ENCODE peak calls at places on chromosome 17, in nine cellular contexts. One of them, this sample, is unnamed.
A peak's percentile ranks its signal among the peaks of the same experiment; 100 is the strongest.

GRCh38 chr17:63137163-63137562 is 171.1 kb downstream of the TANC2 start:
- DNase-seq in progenitor cell of endocrine pancreas: no peak
- DNase-seq in breast epithelium: no peak
- DNase-seq in Peyer's patch: no peak
- DNase-seq in prostate gland: no peak
- DNase-seq in epithelial cell of esophagus: no peak
- DNase-seq in mucosa of descending colon: no peak
- DNase-seq in left lung: no peak
- DNase-seq in HL-60: no peak
- DNase-seq in this sample: no peak

GRCh38 chr17:80393961-80394360 is 21.0 kb upstream of the ENDOV start:
- DNase-seq in prostate gland: no peak
- DNase-seq in breast epithelium: no peak
- DNase-seq in mucosa of descending colon: no peak
- DNase-seq in epithelial cell of esophagus: no peak
- DNase-seq in HL-60: no peak
- DNase-seq in Peyer's patch: no peak
- DNase-seq in progenitor cell of endocrine pancreas: no peak
- DNase-seq in left lung: no peak
- DNase-seq in this sample: no peak

GRCh38 chr17:27647755-27648154 is 16.8 kb downstream of the LGALS9 start:
- DNase-seq in progenitor cell of endocrine pancreas: no peak
- DNase-seq in left lung: no peak
- DNase-seq in breast epithelium: no peak
- DNase-seq in HL-60: no peak
- DNase-seq in Peyer's patch: no peak
- DNase-seq in prostate gland: no peak
- DNase-seq in epithelial cell of esophagus: no peak
- DNase-seq in mucosa of descending colon: peak; percentile 88
- DNase-seq in this sample: peak; percentile 45

GRCh38 chr17:17809527-17810373 is 27.0 kb downstream of the SREBF1 start:
- DNase-seq in left lung: no peak
- DNase-seq in prostate gland: peak; percentile 55
- DNase-seq in progenitor cell of endocrine pancreas: no peak
- DNase-seq in breast epithelium: peak; percentile 76
- DNase-seq in Peyer's patch: no peak
- DNase-seq in epithelial cell of esophagus: peak; percentile 57
- DNase-seq in HL-60: no peak
- DNase-seq in mucosa of descending colon: no peak
- DNase-seq in this sample: peak; percentile 84

GRCh38 chr17:75111777-75112176 is 2.0 kb downstream of the ARMC7 start:
- DNase-seq in prostate gland: no peak
- DNase-seq in breast epithelium: no peak
- DNase-seq in HL-60: peak; percentile 40
- DNase-seq in Peyer's patch: no peak
- DNase-seq in mucosa of descending colon: no peak
- DNase-seq in epithelial cell of esophagus: no peak
- DNase-seq in progenitor cell of endocrine pancreas: no peak
- DNase-seq in left lung: no peak
- DNase-seq in this sample: no peak

GRCh38 chr17:50056217-50056960 is 479 bp downstream of the ITGA3 start:
- DNase-seq in mucosa of descending colon: peak; percentile 75
- DNase-seq in HL-60: peak; percentile 26
- DNase-seq in prostate gland: peak; percentile 74
- DNase-seq in breast epithelium: peak; percentile 79
- DNase-seq in left lung: no peak
- DNase-seq in Peyer's patch: peak; percentile 46
- DNase-seq in epithelial cell of esophagus: peak; percentile 76
- DNase-seq in progenitor cell of endocrine pancreas: peak; percentile 71
- DNase-seq in this sample: peak; percentile 85

GRCh38 chr17:67469208-67469980 is 92.3 kb downstream of the PITPNC1 start:
- DNase-seq in prostate gland: peak; percentile 7
- DNase-seq in HL-60: peak; percentile 70
- DNase-seq in epithelial cell of esophagus: peak; percentile 31
- DNase-seq in progenitor cell of endocrine pancreas: no peak
- DNase-seq in mucosa of descending colon: no peak
- DNase-seq in Peyer's patch: peak; percentile 49
- DNase-seq in left lung: no peak
- DNase-seq in breast epithelium: no peak
- DNase-seq in this sample: peak; percentile 57

GRCh38 chr17:2227025-2227699 is 76.4 kb downstream of the SMG6 start:
- DNase-seq in HL-60: no peak
- DNase-seq in Peyer's patch: no peak
- DNase-seq in mucosa of descending colon: no peak
- DNase-seq in left lung: no peak
- DNase-seq in prostate gland: no peak
- DNase-seq in progenitor cell of endocrine pancreas: no peak
- DNase-seq in breast epithelium: no peak
- DNase-seq in epithelial cell of esophagus: peak; percentile 85
- DNase-seq in this sample: no peak

GRCh38 chr17:5694507-5694906 is 110.2 kb upstream of the NLRP1 start:
- DNase-seq in breast epithelium: no peak
- DNase-seq in prostate gland: no peak
- DNase-seq in epithelial cell of esophagus: no peak
- DNase-seq in Peyer's patch: no peak
- DNase-seq in progenitor cell of endocrine pancreas: no peak
- DNase-seq in HL-60: no peak
- DNase-seq in left lung: no peak
- DNase-seq in mucosa of descending colon: no peak
- DNase-seq in this sample: peak; percentile 80

GRCh38 chr17:1110844-1111598 is 68.8 kb downstream of the ABR start:
- DNase-seq in progenitor cell of endocrine pancreas: no peak
- DNase-seq in Peyer's patch: no peak
- DNase-seq in breast epithelium: no peak
- DNase-seq in left lung: peak; percentile 86
- DNase-seq in prostate gland: no peak
- DNase-seq in epithelial cell of esophagus: peak; percentile 77
- DNase-seq in mucosa of descending colon: peak; percentile 75
- DNase-seq in HL-60: peak; percentile 59
- DNase-seq in this sample: no peak

GRCh38 chr17:59513934-59514841 is 51.2 kb upstream of the DHX40 start:
- DNase-seq in HL-60: peak; percentile 95
- DNase-seq in prostate gland: peak; percentile 63
- DNase-seq in progenitor cell of endocrine pancreas: no peak
- DNase-seq in breast epithelium: peak; percentile 55
- DNase-seq in left lung: peak; percentile 93
- DNase-seq in Peyer's patch: peak; percentile 50
- DNase-seq in mucosa of descending colon: peak; percentile 86
- DNase-seq in epithelial cell of esophagus: peak; percentile 82
- DNase-seq in this sample: peak; percentile 29

GRCh38 chr17:68368387-68368786 is 77.1 kb downstream of the ARSG start:
- DNase-seq in mucosa of descending colon: no peak
- DNase-seq in breast epithelium: no peak
- DNase-seq in left lung: no peak
- DNase-seq in Peyer's patch: no peak
- DNase-seq in epithelial cell of esophagus: no peak
- DNase-seq in progenitor cell of endocrine pancreas: no peak
- DNase-seq in prostate gland: no peak
- DNase-seq in HL-60: no peak
- DNase-seq in this sample: no peak

GRCh38 chr17:60065136-60065535 is 13.6 kb downstream of the HEATR6 start:
- DNase-seq in prostate gland: no peak
- DNase-seq in left lung: no peak
- DNase-seq in mucosa of descending colon: no peak
- DNase-seq in Peyer's patch: no peak
- DNase-seq in HL-60: no peak
- DNase-seq in breast epithelium: no peak
- DNase-seq in epithelial cell of esophagus: peak; percentile 30
- DNase-seq in progenitor cell of endocrine pancreas: no peak
- DNase-seq in this sample: no peak

GRCh38 chr17:50765454-50766221 is 1.7 kb downstream of the ANKRD40CL start:
- DNase-seq in epithelial cell of esophagus: no peak
- DNase-seq in HL-60: peak; percentile 75
- DNase-seq in breast epithelium: no peak
- DNase-seq in mucosa of descending colon: peak; percentile 81
- DNase-seq in left lung: peak; percentile 55
- DNase-seq in progenitor cell of endocrine pancreas: no peak
- DNase-seq in Peyer's patch: no peak
- DNase-seq in prostate gland: no peak
- DNase-seq in this sample: no peak

GRCh38 chr17:64081802-64082799 is 47.8 kb downstream of the ERN1 start:
- DNase-seq in progenitor cell of endocrine pancreas: no peak
- DNase-seq in mucosa of descending colon: no peak
- DNase-seq in prostate gland: peak; percentile 69
- DNase-seq in HL-60: peak; percentile 63
- DNase-seq in epithelial cell of esophagus: peak; percentile 96
- DNase-seq in Peyer's patch: peak; percentile 51
- DNase-seq in breast epithelium: no peak
- DNase-seq in left lung: no peak
- DNase-seq in this sample: no peak

DNA sequence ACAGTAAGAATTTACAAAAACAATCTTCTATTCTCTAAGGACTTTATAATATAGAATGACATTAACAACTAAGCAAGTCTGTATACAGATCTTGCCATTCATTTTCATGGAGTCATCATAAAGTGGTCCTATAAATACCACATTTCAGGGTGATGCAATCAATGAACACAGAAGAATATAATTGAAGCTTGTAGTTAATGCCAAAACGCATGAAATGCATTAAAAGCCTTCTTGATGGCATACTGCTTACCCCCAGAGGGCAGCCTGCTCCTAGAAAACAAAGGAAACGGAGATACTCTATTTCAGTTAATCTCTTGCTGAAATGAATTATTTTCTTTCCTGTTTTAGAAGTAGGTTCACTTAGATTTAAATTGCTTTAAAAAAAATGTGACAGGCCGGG is 45.2 kb upstream of the STAC2 start:
- DNase-seq in epithelial cell of esophagus: peak; percentile 29
- DNase-seq in left lung: no peak
- DNase-seq in HL-60: peak; percentile 60
- DNase-seq in breast epithelium: no peak
- DNase-seq in progenitor cell of endocrine pancreas: no peak
- DNase-seq in mucosa of descending colon: peak; percentile 13
- DNase-seq in prostate gland: no peak
- DNase-seq in Peyer's patch: no peak
- DNase-seq in this sample: no peak
- TF ChIP-seq CTCF in epithelial cell of esophagus: peak; percentile 46
- TF ChIP-seq CTCF in left lung: no peak
- TF ChIP-seq CTCF in HL-60: peak; percentile 16
- TF ChIP-seq CTCF in breast epithelium: no peak
- TF ChIP-seq CTCF in progenitor cell of endocrine pancreas: peak; percentile 23
- TF ChIP-seq CTCF in mucosa of descending colon: no peak
- TF ChIP-seq CTCF in prostate gland: no peak
- TF ChIP-seq CTCF in Peyer's patch: peak; percentile 37
- TF ChIP-seq CTCF in this sample: no peak

GRCh38 chr17:47066841-47067682 is 88.0 kb upstream of the RPRML start:
- DNase-seq in left lung: peak; percentile 81
- DNase-seq in epithelial cell of esophagus: peak; percentile 89
- DNase-seq in HL-60: peak; percentile 91
- DNase-seq in Peyer's patch: peak; percentile 77
- DNase-seq in progenitor cell of endocrine pancreas: peak; percentile 51
- DNase-seq in breast epithelium: peak; percentile 74
- DNase-seq in prostate gland: peak; percentile 71
- DNase-seq in mucosa of descending colon: peak; percentile 87
- DNase-seq in this sample: peak; percentile 84
- TF ChIP-seq CTCF in left lung: no peak
- TF ChIP-seq CTCF in epithelial cell of esophagus: peak; percentile 20
- TF ChIP-seq CTCF in HL-60: no peak
- TF ChIP-seq CTCF in Peyer's patch: peak; percentile 36
- TF ChIP-seq CTCF in progenitor cell of endocrine pancreas: peak; percentile 14
- TF ChIP-seq CTCF in breast epithelium: no peak
- TF ChIP-seq CTCF in prostate gland: no peak
- TF ChIP-seq CTCF in mucosa of descending colon: no peak
- TF ChIP-seq CTCF in this sample: no peak

GRCh38 chr17:76886395-76886794 is 18.2 kb downstream of the MGAT5B start:
- DNase-seq in epithelial cell of esophagus: no peak
- DNase-seq in progenitor cell of endocrine pancreas: no peak
- DNase-seq in prostate gland: no peak
- DNase-seq in mucosa of descending colon: no peak
- DNase-seq in Peyer's patch: no peak
- DNase-seq in breast epithelium: no peak
- DNase-seq in left lung: no peak
- DNase-seq in HL-60: no peak
- DNase-seq in this sample: no peak
- TF ChIP-seq CTCF in epithelial cell of esophagus: no peak
- TF ChIP-seq CTCF in progenitor cell of endocrine pancreas: no peak
- TF ChIP-seq CTCF in prostate gland: no peak
- TF ChIP-seq CTCF in mucosa of descending colon: no peak
- TF ChIP-seq CTCF in Peyer's patch: no peak
- TF ChIP-seq CTCF in breast epithelium: no peak
- TF ChIP-seq CTCF in left lung: no peak
- TF ChIP-seq CTCF in HL-60: no peak
- TF ChIP-seq CTCF in this sample: no peak

GRCh38 chr17:42779942-42780815 is at the start of gene WNK4:
- DNase-seq in mucosa of descending colon: peak; percentile 88
- DNase-seq in progenitor cell of endocrine pancreas: no peak
- DNase-seq in left lung: no peak
- DNase-seq in breast epithelium: no peak
- DNase-seq in HL-60: no peak
- DNase-seq in epithelial cell of esophagus: no peak
- DNase-seq in Peyer's patch: no peak
- DNase-seq in prostate gland: peak; percentile 46
- DNase-seq in this sample: peak; percentile 67

GRCh38 chr17:42780816-42781638 is 617 bp downstream of the WNK4 start:
- DNase-seq in breast epithelium: no peak
- DNase-seq in Peyer's patch: no peak
- DNase-seq in progenitor cell of endocrine pancreas: no peak
- DNase-seq in left lung: no peak
- DNase-seq in HL-60: no peak
- DNase-seq in mucosa of descending colon: peak; percentile 24
- DNase-seq in epithelial cell of esophagus: no peak
- DNase-seq in prostate gland: no peak
- DNase-seq in this sample: no peak

GRCh38 chr17:42782402-42783061 is 2.1 kb downstream of the WNK4 start:
- DNase-seq in Peyer's patch: no peak
- DNase-seq in left lung: no peak
- DNase-seq in progenitor cell of endocrine pancreas: no peak
- DNase-seq in breast epithelium: no peak
- DNase-seq in mucosa of descending colon: no peak
- DNase-seq in prostate gland: no peak
- DNase-seq in HL-60: no peak
- DNase-seq in epithelial cell of esophagus: no peak
- DNase-seq in this sample: no peak

GRCh38 chr17:42783062-42783777 is 2.8 kb downstream of the WNK4 start:
- DNase-seq in HL-60: no peak
- DNase-seq in epithelial cell of esophagus: peak; percentile 89
- DNase-seq in progenitor cell of endocrine pancreas: no peak
- DNase-seq in Peyer's patch: no peak
- DNase-seq in mucosa of descending colon: no peak
- DNase-seq in left lung: no peak
- DNase-seq in prostate gland: no peak
- DNase-seq in breast epithelium: no peak
- DNase-seq in this sample: no peak

DNA sequence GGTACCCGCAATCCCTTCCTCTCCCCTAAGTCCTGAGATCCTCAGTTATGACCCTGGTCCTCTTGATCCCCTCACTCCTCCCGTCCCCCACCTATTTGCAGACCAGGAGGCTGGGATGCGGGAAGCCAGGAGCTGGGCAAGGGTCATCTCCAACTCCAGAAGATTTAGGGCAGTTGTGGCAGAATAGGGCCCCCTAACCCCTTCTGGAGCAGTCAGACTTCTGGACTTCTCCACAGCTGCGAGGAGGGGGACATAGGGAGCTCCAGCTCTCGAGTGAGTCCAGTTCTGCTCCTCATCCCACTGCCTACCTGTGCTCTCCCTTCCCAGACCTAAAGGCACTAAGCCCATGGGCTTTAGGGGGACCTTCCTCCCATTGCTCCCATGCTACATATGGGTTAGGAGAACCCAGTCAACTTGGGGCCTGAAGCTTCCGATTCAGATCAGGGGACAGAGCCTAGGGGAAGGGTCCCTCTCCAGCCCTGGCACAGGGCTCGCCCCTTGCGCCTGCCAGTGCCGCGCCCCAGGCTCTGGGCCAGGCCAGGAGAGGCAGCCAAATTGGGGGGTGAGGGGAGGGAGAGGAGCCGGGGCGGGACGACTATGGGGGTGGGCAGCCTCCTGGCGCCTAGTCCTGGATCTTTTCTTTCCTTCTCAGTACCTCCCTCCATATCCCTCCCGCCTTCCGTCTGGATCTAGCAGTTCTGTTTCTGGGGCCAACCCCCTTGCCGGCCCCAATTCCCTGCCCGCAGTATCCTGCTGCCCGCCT is 1.4 kb downstream of the WNK4 start:
- DNase-seq in left lung: no peak
- DNase-seq in mucosa of descending colon: peak; percentile 42
- DNase-seq in Peyer's patch: no peak
- DNase-seq in prostate gland: peak; percentile 45
- DNase-seq in epithelial cell of esophagus: no peak
- DNase-seq in breast epithelium: no peak
- DNase-seq in progenitor cell of endocrine pancreas: no peak
- DNase-seq in HL-60: no peak
- DNase-seq in this sample: no peak
- TF ChIP-seq CTCF in left lung: no peak
- TF ChIP-seq CTCF in mucosa of descending colon: no peak
- TF ChIP-seq CTCF in Peyer's patch: no peak
- TF ChIP-seq CTCF in prostate gland: no peak
- TF ChIP-seq CTCF in epithelial cell of esophagus: no peak
- TF ChIP-seq CTCF in breast epithelium: no peak
- TF ChIP-seq CTCF in progenitor cell of endocrine pancreas: no peak
- TF ChIP-seq CTCF in HL-60: no peak
- TF ChIP-seq CTCF in this sample: no peak

This sample was measured in glutamatergic neuron.